ENCODE peak calls at places on chromosomes 11 and 22, in six cellular contexts. I is KG1, Y is HFF-Myc, R is ACHN, T is hepatic stellate cell, W is WTC11. Z is an unnamed sample.

GRCh38 chr11:87397250-87397649 is 359.5 kb downstream of the TMEM135 start:
- DNase-seq in T (no peak), I (no peak), W (no peak), Y (no peak), R (no peak), Z (no peak)

GRCh38 chr11:65884716-65885092 is 3.6 kb downstream of the FIBP start:
- DNase-seq in R (peak), Y (no peak), T (peak), I (peak), W (peak), Z (peak)

GRCh38 chr11:76787271-76787670 is 4.1 kb downstream of the TSKU start:
- DNase-seq in T (no peak), I (no peak), Y (no peak), R (no peak), W (no peak), Z (no peak)

GRCh38 chr11:132866783-132867545 is 665.3 kb downstream of the OPCML start:
- DNase-seq in T (no peak), Y (no peak), R (no peak), W (no peak), I (no peak), Z (peak)

GRCh38 chr11:110778351-110778750 is 66.1 kb upstream of the ARHGAP20 start:
- DNase-seq in I (no peak), W (no peak), T (no peak), Y (no peak), R (no peak), Z (no peak)

GRCh38 chr22:40036591-40037225 is 42.0 kb downstream of the FAM83F start:
- DNase-seq in Y (peak), T (peak), R (peak), W (peak), I (peak), Z (peak)

GRCh38 chr11:96050435-96051182 is 126.7 kb upstream of the MTMR2 start:
- DNase-seq in W (no peak), I (no peak), T (peak), Y (no peak), R (peak), Z (peak)

GRCh38 chr11:67437082-67437821 is at the start of gene PTPRCAP:
- DNase-seq in T (no peak), R (no peak), I (peak), W (peak), Y (no peak), Z (no peak)

GRCh38 chr11:79198898-79199250 is 242.0 kb downstream of the TENM4 start:
- DNase-seq in I (no peak), T (no peak), W (no peak), Y (no peak), R (no peak), Z (peak)

GRCh38 chr11:112734207-112734606 is 227.0 kb upstream of the NCAM1 start:
- DNase-seq in W (peak), T (no peak), I (no peak), Y (no peak), R (peak), Z (peak)

GRCh38 chr11:44017443-44018126 is 30.2 kb upstream of the ACCSL start:
- DNase-seq in W (no peak), R (no peak), T (peak), Y (no peak), I (no peak), Z (peak)

GRCh38 chr22:48320048-48320655 is 1507.5 kb downstream of the BRD1 start:
- DNase-seq in W (no peak), Y (no peak), I (no peak), R (no peak), T (no peak), Z (no peak)